ENCODE peak calls at places on chromosomes 3 and 15, in four cellular contexts. J is bronchial epithelial cell, O is natural killer cell, V is psoas muscle. K is an unnamed sample.

GRCh38 chr3:47405820-47406761 is 25.3 kb downstream of the PTPN23 start:
- DNase-seq in J (peak), O (no peak), V (no peak), K (no peak)

GRCh38 chr3:8405144-8405543 is 96.5 kb upstream of the LMCD1 start:
- DNase-seq in J (no peak), O (no peak), V (no peak), K (no peak)

GRCh38 chr3:127746400-127747057 is 73.8 kb downstream of the ABTB1 start:
- DNase-seq in J (peak), O (no peak), V (peak), K (no peak)

GRCh38 chr3:142270407-142270806 is 45.0 kb upstream of the GK5 start:
- DNase-seq in J (no peak), O (peak), V (no peak), K (peak)

GRCh38 chr3:134228035-134228434 is 22.6 kb downstream of the RYK start:
- DNase-seq in J (no peak), O (no peak), V (no peak), K (no peak)

GRCh38 chr3:43892535-43892934 is 201.8 kb downstream of the ABHD5 start:
- DNase-seq in J (no peak), O (no peak), V (no peak), K (no peak)

GRCh38 chr15:94844533-94845390 is 613.4 kb downstream of the MCTP2 start:
- DNase-seq in J (peak), O (no peak), V (peak), K (no peak)

GRCh38 chr3:153291052-153291689 is 129.1 kb downstream of the RAP2B start:
- DNase-seq in J (peak), O (no peak), V (no peak), K (no peak)

GRCh38 chr15:95290376-95290973 is 1040.0 kb upstream of the NR2F2 start:
- DNase-seq in J (no peak), O (no peak), V (no peak), K (no peak)

GRCh38 chr3:88988906-88989305 is 118.5 kb upstream of the EPHA3 start:
- DNase-seq in J (peak), O (no peak), V (no peak), K (no peak)

GRCh38 chr3:14606663-14607339 is 44.8 kb upstream of the CCDC174 start:
- DNase-seq in J (peak), O (no peak), V (no peak), K (no peak)

DNA sequence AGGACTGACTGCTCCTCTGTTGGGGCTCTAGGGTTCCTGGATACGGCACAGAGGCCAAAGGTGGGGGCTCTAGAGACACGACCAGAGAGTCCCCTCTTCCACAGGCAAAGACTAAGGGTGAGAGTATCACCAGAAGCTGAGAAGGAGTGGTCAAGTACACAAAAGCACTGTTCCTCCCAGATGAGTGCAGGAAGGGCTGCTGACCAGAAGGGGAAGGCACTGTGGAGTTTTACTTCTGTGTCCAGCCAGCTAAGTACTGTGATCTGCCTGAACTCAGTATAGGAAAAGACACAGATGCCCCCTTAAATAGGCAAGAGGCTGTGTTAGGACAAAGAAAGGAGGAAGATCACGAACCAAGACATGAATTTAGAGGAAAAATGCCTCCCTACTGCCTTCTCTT is 11.7 kb downstream of the MRPS11 start:
- DNase-seq in J (no peak), O (no peak), V (no peak), K (no peak)
- TF ChIP-seq CTCF in J (no peak), O (no peak), V (no peak), K (no peak)

DNA sequence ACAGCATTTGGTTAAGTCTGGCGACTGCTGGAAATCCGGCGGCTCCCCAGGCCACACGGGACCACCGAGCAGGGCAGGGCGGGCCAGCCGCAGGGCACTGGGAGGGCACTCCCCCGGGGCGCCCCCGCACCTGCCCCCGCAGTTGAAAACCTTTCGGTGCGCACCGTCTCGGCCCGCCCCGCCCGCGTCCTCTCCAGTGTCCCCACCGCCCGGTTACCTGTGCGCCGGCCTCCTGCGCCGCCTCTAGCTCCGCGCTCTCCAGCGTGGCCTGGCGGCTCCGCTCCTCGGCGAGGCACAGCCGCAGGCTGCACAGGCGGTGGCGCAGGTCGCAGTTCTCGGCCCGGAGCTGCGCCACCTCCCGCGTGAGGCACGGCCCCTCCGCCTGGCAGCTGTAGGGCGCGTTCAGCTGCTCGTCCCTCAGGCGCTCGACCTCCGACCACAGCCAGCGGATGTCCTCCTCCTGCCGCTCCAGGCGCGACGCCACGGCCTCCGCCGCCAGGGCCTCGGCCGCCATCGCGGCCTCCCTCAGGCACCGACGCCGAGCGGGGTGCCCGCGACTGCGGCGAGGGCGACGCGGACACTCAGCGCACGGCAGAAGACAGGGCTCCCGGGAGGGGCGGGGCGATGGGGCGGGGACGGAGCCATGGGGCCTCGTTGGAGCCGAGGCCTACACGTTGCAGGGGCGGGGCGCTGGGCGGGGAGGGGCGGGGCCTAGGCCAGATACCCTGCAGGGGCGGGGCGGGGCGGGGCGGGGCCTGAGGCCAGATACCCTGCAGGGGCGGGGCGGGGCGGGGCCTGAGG is at the start of gene TARS3:
- DNase-seq in J (peak), O (peak), V (peak), K (peak)
- TF ChIP-seq CTCF in J (peak), O (no peak), V (no peak), K (no peak)

DNA sequence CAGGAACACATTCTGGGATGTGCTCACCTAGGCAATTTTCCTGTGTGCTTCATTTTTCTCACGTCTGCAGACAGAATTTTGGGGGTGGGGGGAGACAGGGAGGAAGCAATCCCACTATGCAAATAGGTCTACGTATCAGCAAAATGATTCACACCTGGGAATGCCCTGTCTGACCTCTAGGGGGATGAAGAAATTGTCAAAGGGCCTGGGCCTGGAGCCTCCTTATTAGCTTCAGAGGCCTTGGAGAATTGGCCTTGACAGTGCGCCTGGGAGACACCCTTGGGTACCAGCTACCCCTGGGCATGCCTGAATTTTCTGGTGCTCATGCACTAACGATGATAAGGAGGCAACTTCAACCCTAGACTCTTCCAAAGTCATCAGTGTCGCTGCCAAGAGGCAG is 207.5 kb downstream of the CADPS start:
- DNase-seq in J (peak), O (no peak), V (no peak), K (no peak)
- TF ChIP-seq CTCF in J (peak), O (no peak), V (no peak), K (no peak)

DNA sequence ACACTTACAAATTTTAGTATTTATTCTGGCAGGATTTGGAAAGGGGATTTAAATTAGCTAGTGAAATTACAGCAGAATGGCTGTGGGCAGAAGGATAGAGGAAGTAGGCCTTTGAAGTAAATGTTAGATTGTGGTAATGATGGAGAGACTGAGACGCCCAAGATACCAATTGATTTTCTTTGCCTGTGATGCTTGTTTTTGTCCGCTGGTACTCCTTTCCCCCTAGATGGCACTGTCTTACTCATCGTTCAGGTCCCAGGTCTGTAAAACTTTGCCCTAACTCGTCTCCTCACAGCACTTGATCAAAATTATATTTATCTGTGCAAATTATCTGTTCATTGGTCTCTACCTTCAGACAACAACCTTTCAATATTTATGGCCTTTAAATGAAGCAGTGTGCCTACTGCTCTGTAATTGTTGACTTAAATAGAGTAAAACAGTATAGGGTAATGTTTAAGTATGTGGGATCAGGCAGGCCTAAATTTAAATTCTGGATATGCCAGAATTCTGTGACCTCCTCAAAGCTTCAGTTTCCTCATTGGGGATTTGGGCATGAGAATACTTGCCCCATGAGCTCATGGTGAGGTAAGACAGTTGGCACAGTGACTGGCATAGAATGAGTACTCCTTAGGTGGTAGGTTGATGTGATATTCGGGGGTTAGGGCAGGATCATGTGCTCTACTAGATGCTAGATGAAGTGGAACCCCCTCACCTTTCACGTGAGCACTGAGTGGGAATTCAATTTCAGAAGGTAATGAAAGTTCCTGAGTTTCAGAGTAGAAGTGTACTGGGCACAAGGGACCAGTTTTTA is 14.7 kb downstream of the ARL8B start:
- DNase-seq in J (peak), O (no peak), V (no peak), K (no peak)
- TF ChIP-seq CTCF in J (peak), O (peak), V (peak), K (peak)

GRCh38 chr3:86830566-86830965 is 160.4 kb downstream of the VGLL3 start:
- DNase-seq in J (no peak), O (no peak), V (no peak), K (no peak)

GRCh38 chr3:86826292-86826691 is 164.7 kb downstream of the VGLL3 start:
- DNase-seq in J (no peak), O (no peak), V (no peak), K (no peak)

DNA sequence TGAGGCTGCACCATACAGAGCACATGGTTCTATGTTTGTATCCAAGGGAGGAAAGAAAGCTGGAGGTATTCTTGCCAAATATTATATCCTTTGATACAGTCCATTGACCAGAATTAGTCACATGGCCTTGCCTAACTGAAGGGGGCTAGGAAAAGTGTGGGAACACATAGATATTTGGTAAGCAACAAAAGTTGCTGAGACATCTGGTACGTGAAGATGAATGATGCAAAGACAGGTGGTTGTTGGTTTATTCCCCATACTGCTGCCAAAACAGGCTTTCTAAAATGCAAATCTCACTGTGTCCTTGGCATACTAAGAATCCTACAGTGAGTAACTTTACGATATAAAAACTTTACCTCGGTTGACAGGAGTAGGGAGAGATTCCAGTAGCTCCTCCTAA is 162.2 kb downstream of the VGLL3 start:
- DNase-seq in J (no peak), O (no peak), V (no peak), K (no peak)
- TF ChIP-seq CTCF in J (no peak), O (no peak), V (no peak), K (no peak)

K was measured in CD14-positive monocyte.